ENCODE peak calls at places on chromosomes 13 and 19, in six cellular contexts. One of them, this sample, is unnamed.

GRCh38 chr13:65966991-65967451 is 1263.1 kb downstream of the PCDH9 start:
- DNase-seq in BJ: no peak
- DNase-seq in stomach: no peak
- DNase-seq in cardiac muscle cell: peak
- DNase-seq in heart right ventricle: no peak
- DNase-seq in suprapubic skin: no peak
- DNase-seq in this sample: no peak

GRCh38 chr13:112790735-112791641 is 101.2 kb downstream of the ATP11A start:
- DNase-seq in BJ: no peak
- DNase-seq in stomach: peak
- DNase-seq in cardiac muscle cell: peak
- DNase-seq in heart right ventricle: no peak
- DNase-seq in suprapubic skin: peak
- DNase-seq in this sample: no peak

GRCh38 chr13:33138441-33138840 is 122.2 kb downstream of the KL start:
- DNase-seq in BJ: no peak
- DNase-seq in stomach: no peak
- DNase-seq in cardiac muscle cell: no peak
- DNase-seq in heart right ventricle: no peak
- DNase-seq in suprapubic skin: no peak
- DNase-seq in this sample: no peak

GRCh38 chr13:49495783-49496762 is at the start of gene PHF11:
- DNase-seq in BJ: peak
- DNase-seq in stomach: peak
- DNase-seq in cardiac muscle cell: peak
- DNase-seq in heart right ventricle: peak
- DNase-seq in suprapubic skin: peak
- DNase-seq in this sample: peak

GRCh38 chr19:53892301-53892980 is 10.4 kb downstream of the PRKCG start:
- DNase-seq in BJ: no peak
- DNase-seq in stomach: no peak
- DNase-seq in cardiac muscle cell: no peak
- DNase-seq in heart right ventricle: no peak
- DNase-seq in suprapubic skin: no peak
- DNase-seq in this sample: no peak

GRCh38 chr19:36915992-36916830 is at the start of the genes ZNF568 and ZNF829:
- DNase-seq in BJ: peak
- DNase-seq in stomach: peak
- DNase-seq in cardiac muscle cell: peak
- DNase-seq in heart right ventricle: peak
- DNase-seq in suprapubic skin: peak
- DNase-seq in this sample: peak

GRCh38 chr19:40646564-40647254 is 43.7 kb downstream of the NUMBL start:
- DNase-seq in BJ: no peak
- DNase-seq in stomach: no peak
- DNase-seq in cardiac muscle cell: no peak
- DNase-seq in heart right ventricle: no peak
- DNase-seq in suprapubic skin: no peak
- DNase-seq in this sample: no peak

GRCh38 chr13:28889317-28889716 is 69.2 kb downstream of the MTUS2 start:
- DNase-seq in BJ: no peak
- DNase-seq in stomach: no peak
- DNase-seq in cardiac muscle cell: no peak
- DNase-seq in heart right ventricle: no peak
- DNase-seq in suprapubic skin: no peak
- DNase-seq in this sample: no peak

GRCh38 chr19:14265285-14266036 is 59.5 kb upstream of the ADGRL1 start:
- DNase-seq in BJ: no peak
- DNase-seq in stomach: no peak
- DNase-seq in cardiac muscle cell: peak
- DNase-seq in heart right ventricle: no peak
- DNase-seq in suprapubic skin: no peak
- DNase-seq in this sample: no peak

GRCh38 chr19:10137751-10138682 is 18.3 kb upstream of the EIF3G start:
- DNase-seq in BJ: no peak
- DNase-seq in stomach: no peak
- DNase-seq in cardiac muscle cell: no peak
- DNase-seq in heart right ventricle: no peak
- DNase-seq in suprapubic skin: no peak
- DNase-seq in this sample: no peak

GRCh38 chr19:4295972-4296771 is 6.0 kb downstream of the TMIGD2 start:
- DNase-seq in BJ: no peak
- DNase-seq in stomach: peak
- DNase-seq in cardiac muscle cell: peak
- DNase-seq in heart right ventricle: no peak
- DNase-seq in suprapubic skin: no peak
- DNase-seq in this sample: no peak

GRCh38 chr13:102680842-102681725 is 13.8 kb downstream of the METTL21C start:
- DNase-seq in BJ: peak
- DNase-seq in stomach: no peak
- DNase-seq in cardiac muscle cell: peak
- DNase-seq in heart right ventricle: no peak
- DNase-seq in suprapubic skin: no peak
- DNase-seq in this sample: no peak

GRCh38 chr13:76994281-76994680 is 2.4 kb downstream of the CLN5 start:
- DNase-seq in BJ: no peak
- DNase-seq in stomach: no peak
- DNase-seq in cardiac muscle cell: no peak
- DNase-seq in heart right ventricle: no peak
- DNase-seq in suprapubic skin: no peak
- DNase-seq in this sample: no peak

GRCh38 chr19:18503337-18503970 is 18.4 kb downstream of the ELL start:
- DNase-seq in BJ: no peak
- DNase-seq in stomach: no peak
- DNase-seq in cardiac muscle cell: no peak
- DNase-seq in heart right ventricle: no peak
- DNase-seq in suprapubic skin: no peak
- DNase-seq in this sample: no peak

GRCh38 chr13:80437212-80437611 is 96.3 kb upstream of the SPRY2 start:
- DNase-seq in BJ: no peak
- DNase-seq in stomach: no peak
- DNase-seq in cardiac muscle cell: no peak
- DNase-seq in heart right ventricle: no peak
- DNase-seq in suprapubic skin: no peak
- DNase-seq in this sample: no peak

GRCh38 chr19:52331757-52332156 is 4.3 kb upstream of the ZNF610 start:
- DNase-seq in BJ: no peak
- DNase-seq in stomach: no peak
- DNase-seq in cardiac muscle cell: peak
- DNase-seq in heart right ventricle: no peak
- DNase-seq in suprapubic skin: no peak
- DNase-seq in this sample: no peak

GRCh38 chr13:28505543-28506135 is 10.7 kb upstream of the FLT1 start:
- DNase-seq in BJ: no peak
- DNase-seq in stomach: no peak
- DNase-seq in cardiac muscle cell: no peak
- DNase-seq in heart right ventricle: no peak
- DNase-seq in suprapubic skin: no peak
- DNase-seq in this sample: no peak

GRCh38 chr13:30002577-30002976 is 152.2 kb upstream of the UBL3 start:
- DNase-seq in BJ: peak
- DNase-seq in stomach: no peak
- DNase-seq in cardiac muscle cell: peak
- DNase-seq in heart right ventricle: no peak
- DNase-seq in suprapubic skin: no peak
- DNase-seq in this sample: no peak

GRCh38 chr13:46173656-46174055 is 8.3 kb downstream of the LCP1 start:
- DNase-seq in BJ: no peak
- DNase-seq in stomach: no peak
- DNase-seq in cardiac muscle cell: no peak
- DNase-seq in heart right ventricle: no peak
- DNase-seq in suprapubic skin: no peak
- DNase-seq in this sample: no peak

GRCh38 chr13:46492946-46493345 is 60.0 kb upstream of the LRCH1 start:
- DNase-seq in BJ: no peak
- DNase-seq in stomach: no peak
- DNase-seq in cardiac muscle cell: peak
- DNase-seq in heart right ventricle: no peak
- DNase-seq in suprapubic skin: no peak
- DNase-seq in this sample: no peak

GRCh38 chr19:11624064-11624463 is 26.8 kb downstream of the ZNF627 start:
- DNase-seq in BJ: peak
- DNase-seq in stomach: no peak
- DNase-seq in cardiac muscle cell: peak
- DNase-seq in heart right ventricle: no peak
- DNase-seq in suprapubic skin: no peak
- DNase-seq in this sample: no peak

GRCh38 chr13:42181381-42181953 is 90.5 kb upstream of the AKAP11 start:
- DNase-seq in BJ: no peak
- DNase-seq in stomach: no peak
- DNase-seq in cardiac muscle cell: peak
- DNase-seq in heart right ventricle: peak
- DNase-seq in suprapubic skin: no peak
- DNase-seq in this sample: no peak

GRCh38 chr19:48991823-48992570 is 1.1 kb downstream of the GYS1 start:
- DNase-seq in BJ: no peak
- DNase-seq in stomach: peak
- DNase-seq in cardiac muscle cell: peak
- DNase-seq in heart right ventricle: peak
- DNase-seq in suprapubic skin: no peak
- DNase-seq in this sample: peak

GRCh38 chr19:3661284-3662238 is 35.0 kb upstream of the CACTIN start:
- DNase-seq in BJ: no peak
- DNase-seq in stomach: no peak
- DNase-seq in cardiac muscle cell: no peak
- DNase-seq in heart right ventricle: no peak
- DNase-seq in suprapubic skin: no peak
- DNase-seq in this sample: no peak

GRCh38 chr13:113669871-113670341 is 2.9 kb downstream of the GRK1 start:
- DNase-seq in BJ: no peak
- DNase-seq in stomach: peak
- DNase-seq in cardiac muscle cell: no peak
- DNase-seq in heart right ventricle: no peak
- DNase-seq in suprapubic skin: peak
- DNase-seq in this sample: peak

GRCh38 chr19:20558571-20558970 is 7.0 kb downstream of the ZNF737 start:
- DNase-seq in BJ: no peak
- DNase-seq in stomach: no peak
- DNase-seq in cardiac muscle cell: no peak
- DNase-seq in heart right ventricle: no peak
- DNase-seq in suprapubic skin: no peak
- DNase-seq in this sample: no peak
- TF ChIP-seq CTCF in BJ: no peak
- TF ChIP-seq CTCF in stomach: no peak
- TF ChIP-seq CTCF in cardiac muscle cell: no peak
- TF ChIP-seq CTCF in heart right ventricle: no peak
- TF ChIP-seq CTCF in suprapubic skin: no peak
- TF ChIP-seq CTCF in this sample: no peak

GRCh38 chr19:35436477-35437141 is 11.4 kb upstream of the FFAR2 start:
- DNase-seq in BJ: no peak
- DNase-seq in stomach: peak
- DNase-seq in cardiac muscle cell: peak
- DNase-seq in heart right ventricle: no peak
- DNase-seq in suprapubic skin: no peak
- DNase-seq in this sample: no peak
- H3K4me3 ChIP-seq in BJ: no peak
- H3K4me3 ChIP-seq in stomach: no peak
- H3K4me3 ChIP-seq in cardiac muscle cell: no peak
- H3K4me3 ChIP-seq in heart right ventricle: peak
- H3K4me3 ChIP-seq in suprapubic skin: peak
- H3K4me3 ChIP-seq in this sample: peak

GRCh38 chr13:75760182-75760981 is 124.3 kb downstream of the LMO7 start:
- DNase-seq in BJ: no peak
- DNase-seq in stomach: peak
- DNase-seq in cardiac muscle cell: no peak
- DNase-seq in heart right ventricle: no peak
- DNase-seq in suprapubic skin: no peak
- DNase-seq in this sample: no peak
- TF ChIP-seq CTCF in BJ: no peak
- TF ChIP-seq CTCF in stomach: peak
- TF ChIP-seq CTCF in cardiac muscle cell: no peak
- TF ChIP-seq CTCF in heart right ventricle: no peak
- TF ChIP-seq CTCF in suprapubic skin: peak
- TF ChIP-seq CTCF in this sample: no peak

GRCh38 chr19:57709616-57710015 is 612 bp upstream of the ZNF154 start:
- DNase-seq in BJ: no peak
- DNase-seq in stomach: no peak
- DNase-seq in cardiac muscle cell: no peak
- DNase-seq in heart right ventricle: no peak
- DNase-seq in suprapubic skin: no peak
- DNase-seq in this sample: no peak
- H3K4me3 ChIP-seq in BJ: no peak
- H3K4me3 ChIP-seq in stomach: peak
- H3K4me3 ChIP-seq in cardiac muscle cell: peak
- H3K4me3 ChIP-seq in heart right ventricle: peak
- H3K4me3 ChIP-seq in suprapubic skin: no peak
- H3K4me3 ChIP-seq in this sample: peak

GRCh38 chr19:5504115-5504514 is 48.9 kb downstream of the ZNRF4 start:
- DNase-seq in BJ: no peak
- DNase-seq in stomach: no peak
- DNase-seq in cardiac muscle cell: no peak
- DNase-seq in heart right ventricle: no peak
- DNase-seq in suprapubic skin: no peak
- DNase-seq in this sample: no peak
- TF ChIP-seq CTCF in BJ: peak
- TF ChIP-seq CTCF in stomach: no peak
- TF ChIP-seq CTCF in cardiac muscle cell: peak
- TF ChIP-seq CTCF in heart right ventricle: no peak
- TF ChIP-seq CTCF in suprapubic skin: no peak
- TF ChIP-seq CTCF in this sample: no peak

GRCh38 chr19:1457031-1457739 is 7.3 kb downstream of the APC2 start:
- DNase-seq in BJ: no peak
- DNase-seq in stomach: no peak
- DNase-seq in cardiac muscle cell: no peak
- DNase-seq in heart right ventricle: peak
- DNase-seq in suprapubic skin: no peak
- DNase-seq in this sample: no peak

GRCh38 chr19:1453525-1454371 is 3.8 kb downstream of the APC2 start:
- DNase-seq in BJ: no peak
- DNase-seq in stomach: no peak
- DNase-seq in cardiac muscle cell: no peak
- DNase-seq in heart right ventricle: no peak
- DNase-seq in suprapubic skin: no peak
- DNase-seq in this sample: no peak

GRCh38 chr19:1455002-1455335 is 5.0 kb downstream of the APC2 start:
- DNase-seq in BJ: no peak
- DNase-seq in stomach: peak
- DNase-seq in cardiac muscle cell: no peak
- DNase-seq in heart right ventricle: no peak
- DNase-seq in suprapubic skin: no peak
- DNase-seq in this sample: no peak

GRCh38 chr19:1456121-1456900 is 6.4 kb downstream of the APC2 start:
- DNase-seq in BJ: no peak
- DNase-seq in stomach: no peak
- DNase-seq in cardiac muscle cell: no peak
- DNase-seq in heart right ventricle: peak
- DNase-seq in suprapubic skin: no peak
- DNase-seq in this sample: no peak

GRCh38 chr19:1455336-1456120 is 5.6 kb downstream of the APC2 start:
- DNase-seq in BJ: no peak
- DNase-seq in stomach: peak
- DNase-seq in cardiac muscle cell: peak
- DNase-seq in heart right ventricle: no peak
- DNase-seq in suprapubic skin: no peak
- DNase-seq in this sample: no peak
- H3K4me3 ChIP-seq in BJ: no peak
- H3K4me3 ChIP-seq in stomach: no peak
- H3K4me3 ChIP-seq in cardiac muscle cell: no peak
- H3K4me3 ChIP-seq in heart right ventricle: no peak
- H3K4me3 ChIP-seq in suprapubic skin: no peak
- H3K4me3 ChIP-seq in this sample: no peak